ENCODE peak calls at places on chromosome 17, in ten cellular contexts. One of them, this sample, is unnamed.

GRCh38 chr17:41786227-41787020 is at the start of gene JUP:
- DNase-seq in left cardiac atrium: peak
- DNase-seq in colonic mucosa: peak
- DNase-seq in stimulated activated CD8-positive, alpha-beta memory T cell treated with anti-CD3 and anti-CD28 coated beads, Interleukin-2, amount 100 ng/mL, for 1 hour: peak
- DNase-seq in stimulated activated CD4-positive, alpha-beta T cell treated with anti-CD3 and anti-CD28 coated beads, Interleukin-15, amount 100 ng/mL, for 1 hour: peak
- DNase-seq in testis: peak
- DNase-seq in GM04504: peak
- DNase-seq in fibroblast of the aortic adventitia: peak
- DNase-seq in right cardiac atrium: peak
- DNase-seq in HT1080: peak
- DNase-seq in this sample: peak

GRCh38 chr17:81218459-81218858 is 4.3 kb downstream of the CEP131 start:
- DNase-seq in right cardiac atrium: peak
- DNase-seq in fibroblast of the aortic adventitia: no peak
- DNase-seq in testis: no peak
- DNase-seq in HT1080: no peak
- DNase-seq in GM04504: no peak
- DNase-seq in colonic mucosa: no peak
- DNase-seq in stimulated activated CD4-positive, alpha-beta T cell treated with anti-CD3 and anti-CD28 coated beads, Interleukin-15, amount 100 ng/mL, for 1 hour: no peak
- DNase-seq in left cardiac atrium: no peak
- DNase-seq in stimulated activated CD8-positive, alpha-beta memory T cell treated with anti-CD3 and anti-CD28 coated beads, Interleukin-2, amount 100 ng/mL, for 1 hour: no peak
- DNase-seq in this sample: no peak

GRCh38 chr17:73683788-73684582 is 39.7 kb upstream of the SDK2 start:
- DNase-seq in stimulated activated CD8-positive, alpha-beta memory T cell treated with anti-CD3 and anti-CD28 coated beads, Interleukin-2, amount 100 ng/mL, for 1 hour: no peak
- DNase-seq in stimulated activated CD4-positive, alpha-beta T cell treated with anti-CD3 and anti-CD28 coated beads, Interleukin-15, amount 100 ng/mL, for 1 hour: no peak
- DNase-seq in left cardiac atrium: no peak
- DNase-seq in colonic mucosa: no peak
- DNase-seq in fibroblast of the aortic adventitia: no peak
- DNase-seq in testis: peak
- DNase-seq in right cardiac atrium: no peak
- DNase-seq in GM04504: no peak
- DNase-seq in HT1080: no peak
- DNase-seq in this sample: no peak

GRCh38 chr17:73552300-73553088 is 91.8 kb downstream of the SDK2 start:
- DNase-seq in fibroblast of the aortic adventitia: no peak
- DNase-seq in stimulated activated CD4-positive, alpha-beta T cell treated with anti-CD3 and anti-CD28 coated beads, Interleukin-15, amount 100 ng/mL, for 1 hour: no peak
- DNase-seq in HT1080: no peak
- DNase-seq in GM04504: no peak
- DNase-seq in testis: no peak
- DNase-seq in stimulated activated CD8-positive, alpha-beta memory T cell treated with anti-CD3 and anti-CD28 coated beads, Interleukin-2, amount 100 ng/mL, for 1 hour: no peak
- DNase-seq in left cardiac atrium: no peak
- DNase-seq in right cardiac atrium: no peak
- DNase-seq in colonic mucosa: no peak
- DNase-seq in this sample: no peak

GRCh38 chr17:77888242-77889134 is 70.0 kb upstream of the TNRC6C start:
- DNase-seq in colonic mucosa: no peak
- DNase-seq in right cardiac atrium: peak
- DNase-seq in testis: no peak
- DNase-seq in stimulated activated CD8-positive, alpha-beta memory T cell treated with anti-CD3 and anti-CD28 coated beads, Interleukin-2, amount 100 ng/mL, for 1 hour: no peak
- DNase-seq in fibroblast of the aortic adventitia: peak
- DNase-seq in left cardiac atrium: no peak
- DNase-seq in stimulated activated CD4-positive, alpha-beta T cell treated with anti-CD3 and anti-CD28 coated beads, Interleukin-15, amount 100 ng/mL, for 1 hour: no peak
- DNase-seq in HT1080: no peak
- DNase-seq in GM04504: no peak
- DNase-seq in this sample: no peak

GRCh38 chr17:40562841-40563370 is 2.4 kb downstream of the CCR7 start:
- DNase-seq in stimulated activated CD8-positive, alpha-beta memory T cell treated with anti-CD3 and anti-CD28 coated beads, Interleukin-2, amount 100 ng/mL, for 1 hour: no peak
- DNase-seq in fibroblast of the aortic adventitia: no peak
- DNase-seq in right cardiac atrium: no peak
- DNase-seq in left cardiac atrium: no peak
- DNase-seq in GM04504: no peak
- DNase-seq in HT1080: no peak
- DNase-seq in testis: no peak
- DNase-seq in stimulated activated CD4-positive, alpha-beta T cell treated with anti-CD3 and anti-CD28 coated beads, Interleukin-15, amount 100 ng/mL, for 1 hour: no peak
- DNase-seq in colonic mucosa: no peak
- DNase-seq in this sample: no peak

GRCh38 chr17:82941021-82942001 is 101.5 kb upstream of the ZNF750 start:
- DNase-seq in GM04504: no peak
- DNase-seq in stimulated activated CD8-positive, alpha-beta memory T cell treated with anti-CD3 and anti-CD28 coated beads, Interleukin-2, amount 100 ng/mL, for 1 hour: no peak
- DNase-seq in left cardiac atrium: peak
- DNase-seq in HT1080: no peak
- DNase-seq in right cardiac atrium: peak
- DNase-seq in testis: no peak
- DNase-seq in fibroblast of the aortic adventitia: no peak
- DNase-seq in stimulated activated CD4-positive, alpha-beta T cell treated with anti-CD3 and anti-CD28 coated beads, Interleukin-15, amount 100 ng/mL, for 1 hour: no peak
- DNase-seq in colonic mucosa: no peak
- DNase-seq in this sample: no peak

GRCh38 chr17:1730345-1731193 is 6.1 kb downstream of the WDR81 start:
- DNase-seq in HT1080: peak
- DNase-seq in testis: peak
- DNase-seq in GM04504: peak
- DNase-seq in right cardiac atrium: peak
- DNase-seq in stimulated activated CD4-positive, alpha-beta T cell treated with anti-CD3 and anti-CD28 coated beads, Interleukin-15, amount 100 ng/mL, for 1 hour: no peak
- DNase-seq in colonic mucosa: peak
- DNase-seq in left cardiac atrium: peak
- DNase-seq in fibroblast of the aortic adventitia: peak
- DNase-seq in stimulated activated CD8-positive, alpha-beta memory T cell treated with anti-CD3 and anti-CD28 coated beads, Interleukin-2, amount 100 ng/mL, for 1 hour: no peak
- DNase-seq in this sample: no peak

GRCh38 chr17:78665952-78666920 is 89.0 kb upstream of the DNAH17 start:
- DNase-seq in colonic mucosa: no peak
- DNase-seq in left cardiac atrium: peak
- DNase-seq in testis: no peak
- DNase-seq in GM04504: no peak
- DNase-seq in stimulated activated CD4-positive, alpha-beta T cell treated with anti-CD3 and anti-CD28 coated beads, Interleukin-15, amount 100 ng/mL, for 1 hour: no peak
- DNase-seq in fibroblast of the aortic adventitia: no peak
- DNase-seq in HT1080: no peak
- DNase-seq in stimulated activated CD8-positive, alpha-beta memory T cell treated with anti-CD3 and anti-CD28 coated beads, Interleukin-2, amount 100 ng/mL, for 1 hour: no peak
- DNase-seq in right cardiac atrium: peak
- DNase-seq in this sample: peak

GRCh38 chr17:1511756-1512321 is 4.6 kb downstream of the INPP5K start:
- DNase-seq in testis: peak
- DNase-seq in HT1080: no peak
- DNase-seq in colonic mucosa: peak
- DNase-seq in stimulated activated CD4-positive, alpha-beta T cell treated with anti-CD3 and anti-CD28 coated beads, Interleukin-15, amount 100 ng/mL, for 1 hour: no peak
- DNase-seq in right cardiac atrium: peak
- DNase-seq in fibroblast of the aortic adventitia: peak
- DNase-seq in GM04504: no peak
- DNase-seq in left cardiac atrium: peak
- DNase-seq in stimulated activated CD8-positive, alpha-beta memory T cell treated with anti-CD3 and anti-CD28 coated beads, Interleukin-2, amount 100 ng/mL, for 1 hour: no peak
- DNase-seq in this sample: peak

GRCh38 chr17:28555022-28555421 is 2.6 kb upstream of the UNC119 start:
- DNase-seq in fibroblast of the aortic adventitia: no peak
- DNase-seq in colonic mucosa: no peak
- DNase-seq in GM04504: no peak
- DNase-seq in stimulated activated CD4-positive, alpha-beta T cell treated with anti-CD3 and anti-CD28 coated beads, Interleukin-15, amount 100 ng/mL, for 1 hour: no peak
- DNase-seq in stimulated activated CD8-positive, alpha-beta memory T cell treated with anti-CD3 and anti-CD28 coated beads, Interleukin-2, amount 100 ng/mL, for 1 hour: no peak
- DNase-seq in testis: no peak
- DNase-seq in left cardiac atrium: no peak
- DNase-seq in right cardiac atrium: no peak
- DNase-seq in HT1080: no peak
- DNase-seq in this sample: no peak

GRCh38 chr17:73140531-73140930 is 24.3 kb upstream of the SSTR2 start:
- DNase-seq in fibroblast of the aortic adventitia: no peak
- DNase-seq in stimulated activated CD8-positive, alpha-beta memory T cell treated with anti-CD3 and anti-CD28 coated beads, Interleukin-2, amount 100 ng/mL, for 1 hour: no peak
- DNase-seq in left cardiac atrium: no peak
- DNase-seq in testis: no peak
- DNase-seq in right cardiac atrium: no peak
- DNase-seq in stimulated activated CD4-positive, alpha-beta T cell treated with anti-CD3 and anti-CD28 coated beads, Interleukin-15, amount 100 ng/mL, for 1 hour: no peak
- DNase-seq in colonic mucosa: no peak
- DNase-seq in HT1080: no peak
- DNase-seq in GM04504: no peak
- DNase-seq in this sample: no peak

GRCh38 chr17:61421460-61421859 is 21.8 kb downstream of the TBX2 start:
- DNase-seq in left cardiac atrium: no peak
- DNase-seq in stimulated activated CD8-positive, alpha-beta memory T cell treated with anti-CD3 and anti-CD28 coated beads, Interleukin-2, amount 100 ng/mL, for 1 hour: no peak
- DNase-seq in HT1080: no peak
- DNase-seq in GM04504: no peak
- DNase-seq in colonic mucosa: no peak
- DNase-seq in testis: no peak
- DNase-seq in stimulated activated CD4-positive, alpha-beta T cell treated with anti-CD3 and anti-CD28 coated beads, Interleukin-15, amount 100 ng/mL, for 1 hour: no peak
- DNase-seq in right cardiac atrium: no peak
- DNase-seq in fibroblast of the aortic adventitia: no peak
- DNase-seq in this sample: no peak